ENCODE peak calls at places on chromosomes 1 and 21, in eight cellular contexts. D is NCI-H2227 treated with DMSO at 0.1 percent for 48 hours, U is Kasumi-1, N is head of caudate nucleus, Y is fibroblast of mammary gland, W is neural progenitor cell, M is GDM1, S is body of pancreas. I is an unnamed sample.

GRCh38 chr21:36994501-36995189 is 11.9 kb upstream of the RIPPLY3 start:
- DNase-seq in D (no peak), U (no peak), N (no peak), Y (no peak), W (peak), M (no peak), S (no peak), I (no peak)

GRCh38 chr1:41641941-41642527 is 157.6 kb upstream of the EDN2 start:
- DNase-seq in D (no peak), U (no peak), N (no peak), Y (no peak), W (no peak), M (no peak), S (no peak), I (no peak)

GRCh38 chr1:27119270-27119618 is 35.7 kb downstream of the SLC9A1 start:
- DNase-seq in D (no peak), U (no peak), N (no peak), Y (peak), W (no peak), M (no peak), S (no peak), I (no peak)

GRCh38 chr1:79090985-79091384 is 84.5 kb upstream of the ADGRL4 start:
- DNase-seq in D (no peak), U (no peak), N (no peak), Y (peak), W (no peak), M (no peak), S (no peak), I (no peak)

GRCh38 chr21:41903559-41904351 is 24.6 kb upstream of the PRDM15 start:
- DNase-seq in D (no peak), U (no peak), N (no peak), Y (no peak), W (no peak), M (no peak), S (no peak), I (no peak)

GRCh38 chr21:46168659-46169386 is 13.4 kb upstream of the FTCD start:
- DNase-seq in D (no peak), U (no peak), N (no peak), Y (no peak), W (no peak), M (no peak), S (no peak), I (no peak)

GRCh38 chr1:111503585-111504060 is at the start of the genes ADORA3 and TMIGD3:
- DNase-seq in D (no peak), U (peak), N (no peak), Y (no peak), W (no peak), M (peak), S (no peak), I (no peak)

GRCh38 chr1:18440385-18441226 is 40.1 kb upstream of the KLHDC7A start:
- DNase-seq in D (no peak), U (no peak), N (no peak), Y (no peak), W (no peak), M (no peak), S (no peak), I (no peak)

GRCh38 chr1:26358411-26359384 is 4.8 kb upstream of the CRYBG2 start:
- DNase-seq in D (no peak), U (no peak), N (no peak), Y (no peak), W (no peak), M (no peak), S (peak), I (peak)

GRCh38 chr1:184379111-184379752 is 7.6 kb upstream of the C1orf21 start:
- DNase-seq in D (no peak), U (peak), N (no peak), Y (no peak), W (no peak), M (no peak), S (no peak), I (no peak)

I was measured in HL-60.